ENCODE peak calls at places on chromosomes 11 and 22, in ten cellular contexts. O, X, S, B, C, Y, W, K, L and H are unnamed samples.
A peak's percentile ranks its signal among the peaks of the same experiment; 100 is the strongest.

GRCh38 chr22:49084203-49084602 is 743.5 kb downstream of the BRD1 start:
- ATAC-seq in C (no peak), W (no peak), K (no peak), S (no peak), Y (no peak), L (no peak), B (no peak), X (no peak), O (no peak), H (no peak)

GRCh38 chr11:58061813-58062212 is 31.1 kb downstream of the OR6Q1 start:
- ATAC-seq in X (no peak), K (no peak), Y (no peak), L (peak; percentile 53), O (no peak), B (no peak), S (peak; percentile 73), C (no peak), W (peak; percentile 11), H (no peak)

GRCh38 chr22:20438066-20438677 is 547 bp upstream of the SCARF2 start:
- ATAC-seq in B (no peak), K (peak; percentile 14), L (no peak), S (no peak), Y (no peak), W (no peak), C (no peak), X (no peak), O (peak; percentile 17), H (peak; percentile 58)

GRCh38 chr11:101775033-101775432 is 139.8 kb upstream of the CEP126 start:
- ATAC-seq in W (no peak), X (no peak), S (no peak), K (no peak), Y (no peak), C (no peak), O (no peak), L (no peak), B (no peak), H (no peak)

GRCh38 chr11:74090701-74091100 is 80.1 kb downstream of the C2CD3 start:
- ATAC-seq in K (no peak), W (no peak), C (no peak), Y (no peak), B (peak; percentile 46), O (no peak), L (peak; percentile 38), S (no peak), X (no peak), H (no peak)

GRCh38 chr11:16959528-16960100 is 54.6 kb downstream of the PLEKHA7 start:
- ATAC-seq in X (no peak), W (no peak), B (no peak), Y (no peak), S (no peak), C (no peak), L (no peak), K (no peak), O (no peak), H (no peak)

GRCh38 chr11:1628506-1629325 is 859 bp upstream of the KRTAP5-5 start:
- ATAC-seq in Y (peak; percentile 85), L (peak; percentile 84), X (peak; percentile 97), K (peak; percentile 90), B (peak; percentile 90), O (peak; percentile 57), W (peak; percentile 80), S (peak; percentile 77), C (peak; percentile 93), H (peak; percentile 98)

GRCh38 chr22:20423636-20424511 is 13.8 kb downstream of the SCARF2 start:
- ATAC-seq in S (no peak), W (no peak), X (no peak), K (no peak), C (no peak), Y (no peak), L (no peak), B (no peak), O (no peak), H (peak; percentile 5)

GRCh38 chr11:33622806-33623205 is 77.8 kb downstream of the C11orf91 start:
- ATAC-seq in O (no peak), Y (no peak), X (no peak), W (no peak), L (no peak), B (no peak), K (no peak), C (no peak), S (no peak), H (no peak)

GRCh38 chr11:99148352-99148751 is 127.6 kb downstream of the CNTN5 start:
- ATAC-seq in X (no peak), O (no peak), C (no peak), S (peak; percentile 41), B (no peak), L (no peak), W (no peak), Y (no peak), K (no peak), H (no peak)

GRCh38 chr11:57979532-57980079 is 44.1 kb upstream of the OR9Q1 start:
- ATAC-seq in L (no peak), C (no peak), W (no peak), S (no peak), B (no peak), K (no peak), O (no peak), Y (no peak), X (no peak), H (no peak)

GRCh38 chr22:36323182-36323854 is 64.4 kb downstream of the MYH9 start:
- ATAC-seq in X (no peak), L (no peak), Y (no peak), C (no peak), O (peak; percentile 45), S (no peak), W (no peak), K (no peak), B (no peak), H (no peak)

GRCh38 chr11:32071811-32072210 is 19.1 kb upstream of the RCN1 start:
- ATAC-seq in K (no peak), B (no peak), C (no peak), W (no peak), O (no peak), X (no peak), S (peak; percentile 67), Y (no peak), L (no peak), H (peak; percentile 92)

GRCh38 chr22:50526849-50527801 is 1.7 kb upstream of the SCO2 start:
- ATAC-seq in B (no peak), W (no peak), X (no peak), C (no peak), L (peak; percentile 14), S (peak; percentile 1), K (no peak), O (no peak), Y (no peak), H (peak; percentile 9)

GRCh38 chr11:121533556-121534050 is 80.8 kb upstream of the SORL1-AS1 start:
- ATAC-seq in L (no peak), X (no peak), S (no peak), K (no peak), B (no peak), O (no peak), C (no peak), Y (no peak), W (no peak), H (no peak)

GRCh38 chr11:134583397-134583990 is 171.5 kb upstream of the B3GAT1 start:
- ATAC-seq in S (no peak), K (peak; percentile 65), X (peak; percentile 80), L (peak; percentile 56), W (no peak), B (peak; percentile 36), Y (peak; percentile 93), C (no peak), O (no peak), H (no peak)

GRCh38 chr22:44497904-44498242 is at the start of gene RTL6:
- ATAC-seq in W (no peak), K (peak; percentile 21), O (no peak), X (no peak), Y (no peak), S (no peak), L (no peak), C (no peak), B (no peak), H (no peak)

GRCh38 chr22:48785792-48786678 is 1041.6 kb downstream of the BRD1 start:
- ATAC-seq in C (no peak), K (no peak), S (no peak), B (no peak), X (no peak), Y (no peak), L (no peak), O (no peak), W (no peak), H (no peak)

GRCh38 chr11:19696073-19696472 is 16.6 kb upstream of the NAV2 start:
- ATAC-seq in K (no peak), C (no peak), B (no peak), O (no peak), L (no peak), S (peak; percentile 46), Y (no peak), W (no peak), X (no peak), H (no peak)

GRCh38 chr11:60657880-60658279 is 41.5 kb upstream of the MS4A8 start:
- ATAC-seq in B (no peak), C (no peak), W (peak; percentile 81), S (no peak), L (no peak), Y (no peak), X (no peak), O (no peak), K (no peak), H (no peak)

GRCh38 chr11:123559418-123559817 is 95.0 kb downstream of the SCN3B start:
- ATAC-seq in S (no peak), B (no peak), C (no peak), X (no peak), O (no peak), Y (no peak), L (no peak), K (no peak), W (peak; percentile 4), H (peak; percentile 63)

GRCh38 chr11:100340416-100341323 is 346.4 kb upstream of the ARHGAP42 start:
- ATAC-seq in B (no peak), Y (no peak), W (peak; percentile 47), L (no peak), K (no peak), C (no peak), S (no peak), O (no peak), X (no peak), H (no peak)

GRCh38 chr11:64661622-64662021 is 61.4 kb downstream of the NRXN2 start:
- ATAC-seq in C (no peak), S (no peak), K (no peak), W (no peak), Y (no peak), X (no peak), B (no peak), L (no peak), O (no peak), H (no peak)

GRCh38 chr22:43985532-43985931 is 30.3 kb downstream of the SAMM50 start:
- ATAC-seq in X (no peak), O (no peak), W (no peak), B (no peak), S (no peak), C (no peak), Y (no peak), K (no peak), L (no peak), H (no peak)

GRCh38 chr22:37062366-37062655 is 10.8 kb downstream of the KCTD17 start:
- ATAC-seq in L (no peak), C (no peak), X (no peak), Y (no peak), B (no peak), O (no peak), W (no peak), S (no peak), K (no peak), H (no peak)

GRCh38 chr22:22761606-22761962 is 117.2 kb downstream of the GGTLC2 start:
- ATAC-seq in X (no peak), B (no peak), O (no peak), L (no peak), Y (no peak), C (no peak), W (no peak), S (no peak), K (no peak), H (no peak)

GRCh38 chr11:41868606-41869005 is 409.2 kb upstream of the LRRC4C start:
- ATAC-seq in B (no peak), Y (no peak), L (no peak), K (no peak), O (no peak), C (no peak), W (no peak), S (peak; percentile 61), X (no peak), H (no peak)

GRCh38 chr11:57873196-57873911 is 111.8 kb downstream of the CTNND1 start:
- ATAC-seq in S (peak; percentile 98), W (no peak), O (no peak), K (peak; percentile 37), Y (peak; percentile 84), B (no peak), L (no peak), X (peak; percentile 53), C (no peak), H (no peak)